ENCODE peak calls at places on chromosomes 13 and 19, in nine cellular contexts. V is activated T-cell treated with anti-CD3 and anti-CD28 coated beads, Interleukin-2, amount 50 U/mL, for 1 hour; A is epithelial cell of proximal tubule; L is Right ventricle myocardium superior; O is sciatic nerve; J is fibroblast of mammary gland; B is T1000; Z is upper lobe of right lung; E is stimulated activated CD8-positive, alpha-beta memory T cell treated with anti-CD3 and anti-CD28 coated beads, Interleukin-4, amount 100 ng/mL, for 1 hour. X is an unnamed sample.

GRCh38 chr13:24274452-24274971 is 34.9 kb upstream of the C1QTNF9 start:
- DNase-seq in J (no peak), V (peak), A (no peak), B (no peak), L (peak), O (no peak), E (no peak), Z (peak), X (peak)

GRCh38 chr19:41997121-41997850 is 3.3 kb upstream of the ATP1A3 start:
- DNase-seq in O (no peak), A (no peak), Z (no peak), L (peak), V (peak), B (no peak), J (peak), E (no peak), X (peak)

GRCh38 chr13:110560606-110561334 is 752 bp downstream of the RAB20 start:
- DNase-seq in O (no peak), A (no peak), B (no peak), L (no peak), E (no peak), Z (no peak), V (no peak), J (no peak), X (peak)

GRCh38 chr19:2491130-2491801 is 15.3 kb downstream of the GADD45B start:
- DNase-seq in B (peak), Z (peak), L (no peak), V (no peak), A (peak), E (no peak), J (peak), O (no peak), X (peak)

GRCh38 chr19:15154002-15154612 is 46.7 kb downstream of the NOTCH3 start:
- DNase-seq in Z (no peak), A (no peak), L (no peak), O (no peak), J (peak), E (no peak), B (no peak), V (no peak), X (no peak)

GRCh38 chr19:3479819-3480215 is 508 bp downstream of the SMIM24 start:
- DNase-seq in L (no peak), O (no peak), J (no peak), Z (no peak), A (no peak), V (peak), E (no peak), B (no peak), X (peak)

GRCh38 chr19:39160889-39161672 is 35.5 kb downstream of the PAK4 start:
- DNase-seq in E (no peak), A (no peak), L (no peak), J (peak), V (no peak), Z (no peak), B (no peak), O (no peak), X (no peak)

GRCh38 chr13:67619346-67619745 is 389.2 kb upstream of the PCDH9 start:
- DNase-seq in E (no peak), O (no peak), A (no peak), L (no peak), J (peak), V (no peak), B (no peak), Z (no peak), X (no peak)

GRCh38 chr13:111658150-111659100 is 338.0 kb downstream of the TEX29 start:
- DNase-seq in L (no peak), A (no peak), O (peak), Z (no peak), V (no peak), E (no peak), B (no peak), J (no peak), X (no peak)

GRCh38 chr13:66033924-66034323 is 1196.2 kb downstream of the PCDH9 start:
- DNase-seq in J (no peak), E (no peak), L (no peak), A (no peak), V (no peak), O (no peak), B (no peak), Z (no peak), X (no peak)

GRCh38 chr19:12872941-12873890 is 8.0 kb downstream of the DNASE2 start:
- DNase-seq in L (peak), V (peak), O (peak), Z (peak), J (peak), A (peak), E (no peak), B (no peak), X (peak)

GRCh38 chr19:45929247-45929646 is 14.7 kb upstream of the NANOS2 start:
- DNase-seq in V (no peak), A (no peak), O (no peak), Z (no peak), B (no peak), J (no peak), E (no peak), L (no peak), X (no peak)

GRCh38 chr19:32407004-32407992 is 1.7 kb downstream of the DPY19L3 start:
- DNase-seq in O (no peak), A (no peak), B (no peak), V (no peak), E (no peak), Z (peak), L (peak), J (peak), X (peak)

GRCh38 chr19:38739440-38740251 is 4.6 kb downstream of the CAPN12 start:
- DNase-seq in B (no peak), E (no peak), L (no peak), A (no peak), V (no peak), Z (peak), O (peak), J (no peak), X (no peak)

GRCh38 chr13:59479629-59480028 is 684.1 kb downstream of the DIAPH3 start:
- DNase-seq in O (no peak), V (no peak), A (no peak), L (no peak), Z (no peak), B (no peak), J (no peak), E (no peak), X (no peak)

GRCh38 chr19:11168568-11168967 is 13.0 kb upstream of the SPC24 start:
- DNase-seq in B (peak), V (no peak), E (no peak), Z (no peak), J (peak), O (no peak), A (peak), L (no peak), X (no peak)

GRCh38 chr13:27192896-27193295 is 21.3 kb upstream of the USP12 start:
- DNase-seq in L (no peak), O (no peak), J (peak), E (no peak), V (no peak), B (no peak), Z (no peak), A (no peak), X (no peak)

GRCh38 chr13:44969858-44970484 is 19.3 kb downstream of the NUFIP1 start:
- DNase-seq in J (peak), B (no peak), V (no peak), E (no peak), A (peak), Z (no peak), O (no peak), L (no peak), X (no peak)

GRCh38 chr19:33456076-33456844 is 65.3 kb downstream of the PEPD start:
- DNase-seq in O (peak), A (no peak), E (no peak), B (no peak), J (no peak), L (peak), Z (peak), V (peak), X (no peak)

GRCh38 chr19:10817291-10818038 is 18.5 kb downstream of the TMED1 start:
- DNase-seq in V (no peak), Z (no peak), A (no peak), L (peak), B (peak), E (no peak), O (peak), J (peak), X (peak)

GRCh38 chr13:37995052-37995451 is 125.5 kb upstream of the TRPC4 start:
- DNase-seq in V (no peak), L (no peak), O (no peak), A (no peak), B (no peak), E (no peak), Z (no peak), J (no peak), X (no peak)

GRCh38 chr19:31553112-31553843 is 204.0 kb upstream of the TSHZ3 start:
- DNase-seq in J (no peak), V (no peak), B (no peak), L (no peak), A (no peak), E (no peak), Z (no peak), O (peak), X (no peak)

GRCh38 chr19:44848036-44848804 is 2.1 kb downstream of the NECTIN2 start:
- DNase-seq in B (no peak), A (peak), J (peak), L (no peak), O (no peak), E (no peak), V (no peak), Z (no peak), X (no peak)

GRCh38 chr19:35206379-35206778 is 22.2 kb downstream of the FAM187B start:
- DNase-seq in E (no peak), J (no peak), B (no peak), Z (no peak), V (peak), A (no peak), O (no peak), L (no peak), X (no peak)

GRCh38 chr19:50842130-50842529 is 8.8 kb upstream of the KLK15 start:
- DNase-seq in Z (no peak), O (no peak), B (no peak), A (no peak), L (no peak), J (no peak), E (no peak), V (no peak), X (no peak)

GRCh38 chr13:67101730-67102467 is 128.2 kb downstream of the PCDH9 start:
- DNase-seq in L (no peak), O (no peak), B (no peak), Z (no peak), A (no peak), J (no peak), V (no peak), E (no peak), X (no peak)

GRCh38 chr13:46586766-46587509 is 34.0 kb downstream of the LRCH1 start:
- DNase-seq in L (no peak), J (peak), E (no peak), O (no peak), A (no peak), V (no peak), Z (no peak), B (no peak), X (no peak)

GRCh38 chr19:45115809-45116615 is 23.0 kb downstream of the PPP1R37 start:
- DNase-seq in J (no peak), B (no peak), V (no peak), E (no peak), A (no peak), L (no peak), Z (no peak), O (no peak), X (no peak)

X was measured in stomach.